ENCODE peak calls at places on chromosomes 1 and 21, in four cellular contexts. U, W, H and N are unnamed samples. For H3K4me1, the result is how much of the 10 kb centered on the place peaks cover.

GRCh38 chr1:27031235-27032118 is 18.8 kb upstream of the TENT5B start:
- DNase-seq in U (peak), W (peak), H (peak), N (peak)

GRCh38 chr21:18550361-18550760 is 146.8 kb upstream of the TMPRSS15 start:
- DNase-seq in U (no peak), W (no peak), H (no peak), N (no peak)

GRCh38 chr21:28336299-28336698 is 656.4 kb downstream of the LTN1 start:
- DNase-seq in U (no peak), W (no peak), H (peak), N (peak)

GRCh38 chr1:162851341-162851740 is 9.6 kb downstream of the CCDC190 start:
- DNase-seq in U (no peak), W (no peak), H (no peak), N (no peak)

GRCh38 chr1:169348356-169349036 is 19.1 kb downstream of the NME7 start:
- DNase-seq in U (peak), W (no peak), H (no peak), N (no peak)

GRCh38 chr21:42616366-42617340 is 36.8 kb upstream of the PDE9A start:
- DNase-seq in U (no peak), W (peak), H (peak), N (no peak)

GRCh38 chr1:181104790-181105133 is 16.3 kb downstream of the IER5 start:
- DNase-seq in U (peak), W (no peak), H (peak), N (peak)

GRCh38 chr21:36784942-36785341 is 86.0 kb downstream of the SIM2 start:
- DNase-seq in U (no peak), W (no peak), H (no peak), N (no peak)

GRCh38 chr1:89540406-89540970 is 15.9 kb downstream of the LRRC8B start:
- DNase-seq in U (no peak), W (no peak), H (no peak), N (no peak)

GRCh38 chr1:3928622-3929021 is 28.6 kb upstream of the C1orf174 start:
- DNase-seq in U (no peak), W (no peak), H (no peak), N (no peak)

GRCh38 chr1:100866041-100866900 is 28.4 kb downstream of the EXTL2 start:
- DNase-seq in U (peak), W (no peak), H (no peak), N (no peak)

GRCh38 chr1:168265596-168265995 is 15.1 kb upstream of the TBX19 start:
- DNase-seq in U (no peak), W (no peak), H (no peak), N (no peak)

GRCh38 chr1:244158039-244158438 is 107.0 kb downstream of the ZBTB18 start:
- DNase-seq in U (no peak), W (no peak), H (no peak), N (no peak)

GRCh38 chr1:244163131-244163530 is 112.0 kb downstream of the ZBTB18 start:
- DNase-seq in U (no peak), W (no peak), H (no peak), N (no peak)

GRCh38 chr1:244159646-244160045 is 108.6 kb downstream of the ZBTB18 start:
- DNase-seq in U (no peak), W (no peak), H (no peak), N (no peak)

GRCh38 chr1:244161111-244161510 is 110.0 kb downstream of the ZBTB18 start:
- DNase-seq in U (no peak), W (no peak), H (no peak), N (no peak)

GRCh38 chr1:244160455-244161020 is 109.5 kb downstream of the ZBTB18 start:
- DNase-seq in U (no peak), W (no peak), H (no peak), N (no peak)
- TF ChIP-seq POLR2A in U (no peak), W (no peak), H (no peak), N (no peak)

DNA sequence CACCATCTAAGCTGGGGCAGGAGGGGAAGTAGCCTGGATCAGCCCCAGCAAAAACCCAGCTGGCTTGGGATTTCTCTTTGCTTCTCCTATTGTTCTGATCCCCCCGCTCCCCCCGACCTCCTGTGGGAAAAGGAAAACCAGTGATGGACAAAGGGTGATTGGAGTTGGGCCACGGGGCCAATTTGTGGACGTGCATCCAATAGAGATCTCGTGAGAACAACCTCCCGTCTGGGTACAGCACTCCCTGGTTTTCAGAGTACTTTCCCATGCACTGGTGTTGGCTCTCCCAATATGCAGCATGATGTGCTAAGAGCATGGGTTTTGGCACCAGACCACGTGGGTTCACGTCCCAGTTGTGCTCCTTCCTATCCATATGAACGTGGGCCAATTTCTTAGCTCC is 9.0 kb downstream of the BLACAT1 start:
- DNase-seq in U (no peak), W (no peak), H (no peak), N (no peak)
- H3K4me1 ChIP-seq in U (under half), W (under half), H (under half), N (under half)

GRCh38 chr1:1471389-1472045 is at the start of gene ATAD3B:
- DNase-seq in U (peak), W (peak), H (peak), N (peak)
- TF ChIP-seq POLR2A in U (peak), W (no peak), H (peak), N (peak)

DNA sequence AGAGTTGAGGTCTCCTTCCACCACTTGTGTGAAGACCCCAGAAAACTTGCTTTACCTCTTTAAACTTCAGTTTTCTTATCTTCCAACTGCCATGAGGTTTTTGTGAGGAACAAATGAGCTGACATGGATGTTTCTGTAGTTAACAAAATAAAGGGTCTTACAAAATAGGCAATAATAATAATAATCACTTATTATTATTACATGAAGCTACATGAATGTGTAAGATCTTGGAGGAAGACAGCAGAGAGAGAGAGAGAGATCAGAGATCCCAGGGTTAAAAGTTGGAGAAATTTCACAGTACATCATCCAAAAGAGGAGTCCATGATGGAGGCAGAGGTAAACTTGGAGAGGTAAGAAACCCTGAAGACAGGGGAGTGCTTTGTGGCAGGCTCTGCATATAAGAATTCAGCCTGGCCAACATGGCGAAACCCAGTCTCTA is 10.7 kb downstream of the RCC1 start:
- DNase-seq in U (no peak), W (no peak), H (no peak), N (no peak)
- H3K4me1 ChIP-seq in U (under half), W (half or more), H (under half), N (under half)

GRCh38 chr1:156400191-156400920 is 31.3 kb downstream of the RHBG start:
- DNase-seq in U (no peak), W (no peak), H (no peak), N (no peak)
- TF ChIP-seq POLR2A in U (no peak), W (no peak), H (no peak), N (no peak)

GRCh38 chr1:223203011-223203410 is 60.0 kb upstream of the TLR5 start:
- DNase-seq in U (no peak), W (no peak), H (no peak), N (no peak)
- H3K4me1 ChIP-seq in U (under half), W (under half), H (under half), N (under half)